ENCODE peak calls at places on chromosomes 4 and X, in ten cellular contexts. One of them, this sample, is unnamed.

GRCh38 chr4:135515295-135515694 is 1313.7 kb upstream of the PABPC4L start:
- DNase-seq in D341Med: no peak
- DNase-seq in NCI-H2107: no peak
- DNase-seq in esophagus squamous epithelium: no peak
- DNase-seq in dermis blood vessel endothelial cell: no peak
- DNase-seq in stimulated activated CD4-positive, alpha-beta T cell treated with anti-CD3 and anti-CD28 coated beads, Interleukin-4, amount 100 ng/mL, for 4 hours: no peak
- DNase-seq in fibroblast of pulmonary artery: peak; percentile 10
- DNase-seq in activated CD4-positive, alpha-beta T cell treated with anti-CD3 and anti-CD28 coated beads for 1 hour: no peak
- DNase-seq in HS-5: no peak
- DNase-seq in G401: no peak
- DNase-seq in this sample: no peak

GRCh38 chrX:108223606-108224005 is 132.0 kb downstream of the ATG4A start:
- DNase-seq in D341Med: no peak
- DNase-seq in NCI-H2107: no peak
- DNase-seq in esophagus squamous epithelium: no peak
- DNase-seq in dermis blood vessel endothelial cell: no peak
- DNase-seq in stimulated activated CD4-positive, alpha-beta T cell treated with anti-CD3 and anti-CD28 coated beads, Interleukin-4, amount 100 ng/mL, for 4 hours: no peak
- DNase-seq in fibroblast of pulmonary artery: peak; percentile 30
- DNase-seq in activated CD4-positive, alpha-beta T cell treated with anti-CD3 and anti-CD28 coated beads for 1 hour: no peak
- DNase-seq in HS-5: no peak
- DNase-seq in G401: no peak
- DNase-seq in this sample: no peak

GRCh38 chrX:129717902-129718301 is 20.9 kb upstream of the XPNPEP2 start:
- DNase-seq in D341Med: no peak
- DNase-seq in NCI-H2107: no peak
- DNase-seq in esophagus squamous epithelium: no peak
- DNase-seq in dermis blood vessel endothelial cell: peak; percentile 52
- DNase-seq in stimulated activated CD4-positive, alpha-beta T cell treated with anti-CD3 and anti-CD28 coated beads, Interleukin-4, amount 100 ng/mL, for 4 hours: no peak
- DNase-seq in fibroblast of pulmonary artery: peak; percentile 65
- DNase-seq in activated CD4-positive, alpha-beta T cell treated with anti-CD3 and anti-CD28 coated beads for 1 hour: no peak
- DNase-seq in HS-5: no peak
- DNase-seq in G401: no peak
- DNase-seq in this sample: peak; percentile 72

GRCh38 chr4:80361329-80361900 is 25.9 kb downstream of the CFAP299 start:
- DNase-seq in D341Med: peak; percentile 34
- DNase-seq in NCI-H2107: peak; percentile 0
- DNase-seq in esophagus squamous epithelium: no peak
- DNase-seq in dermis blood vessel endothelial cell: peak; percentile 28
- DNase-seq in stimulated activated CD4-positive, alpha-beta T cell treated with anti-CD3 and anti-CD28 coated beads, Interleukin-4, amount 100 ng/mL, for 4 hours: no peak
- DNase-seq in fibroblast of pulmonary artery: peak; percentile 47
- DNase-seq in activated CD4-positive, alpha-beta T cell treated with anti-CD3 and anti-CD28 coated beads for 1 hour: no peak
- DNase-seq in HS-5: peak; percentile 23
- DNase-seq in G401: peak; percentile 40
- DNase-seq in this sample: no peak

GRCh38 chrX:103215768-103216085 is 819 bp downstream of the BEX4 start:
- DNase-seq in D341Med: peak; percentile 14
- DNase-seq in NCI-H2107: no peak
- DNase-seq in esophagus squamous epithelium: no peak
- DNase-seq in dermis blood vessel endothelial cell: no peak
- DNase-seq in stimulated activated CD4-positive, alpha-beta T cell treated with anti-CD3 and anti-CD28 coated beads, Interleukin-4, amount 100 ng/mL, for 4 hours: no peak
- DNase-seq in fibroblast of pulmonary artery: no peak
- DNase-seq in activated CD4-positive, alpha-beta T cell treated with anti-CD3 and anti-CD28 coated beads for 1 hour: no peak
- DNase-seq in HS-5: no peak
- DNase-seq in G401: peak; percentile 45
- DNase-seq in this sample: no peak

GRCh38 chr4:78369691-78370090 is 181.9 kb upstream of the ANXA3 start:
- DNase-seq in D341Med: no peak
- DNase-seq in NCI-H2107: no peak
- DNase-seq in esophagus squamous epithelium: no peak
- DNase-seq in dermis blood vessel endothelial cell: no peak
- DNase-seq in stimulated activated CD4-positive, alpha-beta T cell treated with anti-CD3 and anti-CD28 coated beads, Interleukin-4, amount 100 ng/mL, for 4 hours: no peak
- DNase-seq in fibroblast of pulmonary artery: no peak
- DNase-seq in activated CD4-positive, alpha-beta T cell treated with anti-CD3 and anti-CD28 coated beads for 1 hour: no peak
- DNase-seq in HS-5: no peak
- DNase-seq in G401: no peak
- DNase-seq in this sample: peak; percentile 52

GRCh38 chr4:95388911-95389310 is 159.9 kb downstream of the UNC5C start:
- DNase-seq in D341Med: no peak
- DNase-seq in NCI-H2107: no peak
- DNase-seq in esophagus squamous epithelium: no peak
- DNase-seq in dermis blood vessel endothelial cell: no peak
- DNase-seq in stimulated activated CD4-positive, alpha-beta T cell treated with anti-CD3 and anti-CD28 coated beads, Interleukin-4, amount 100 ng/mL, for 4 hours: no peak
- DNase-seq in fibroblast of pulmonary artery: no peak
- DNase-seq in activated CD4-positive, alpha-beta T cell treated with anti-CD3 and anti-CD28 coated beads for 1 hour: no peak
- DNase-seq in HS-5: no peak
- DNase-seq in G401: no peak
- DNase-seq in this sample: no peak

GRCh38 chr4:147108409-147108808 is 162.7 kb upstream of the TTC29 start:
- DNase-seq in D341Med: no peak
- DNase-seq in NCI-H2107: no peak
- DNase-seq in esophagus squamous epithelium: no peak
- DNase-seq in dermis blood vessel endothelial cell: no peak
- DNase-seq in stimulated activated CD4-positive, alpha-beta T cell treated with anti-CD3 and anti-CD28 coated beads, Interleukin-4, amount 100 ng/mL, for 4 hours: no peak
- DNase-seq in fibroblast of pulmonary artery: peak; percentile 44
- DNase-seq in activated CD4-positive, alpha-beta T cell treated with anti-CD3 and anti-CD28 coated beads for 1 hour: no peak
- DNase-seq in HS-5: no peak
- DNase-seq in G401: no peak
- DNase-seq in this sample: no peak

GRCh38 chrX:115679460-115679859 is 118.5 kb downstream of the PLS3 start:
- DNase-seq in D341Med: no peak
- DNase-seq in NCI-H2107: no peak
- DNase-seq in esophagus squamous epithelium: no peak
- DNase-seq in dermis blood vessel endothelial cell: peak; percentile 55
- DNase-seq in stimulated activated CD4-positive, alpha-beta T cell treated with anti-CD3 and anti-CD28 coated beads, Interleukin-4, amount 100 ng/mL, for 4 hours: no peak
- DNase-seq in fibroblast of pulmonary artery: peak; percentile 53
- DNase-seq in activated CD4-positive, alpha-beta T cell treated with anti-CD3 and anti-CD28 coated beads for 1 hour: no peak
- DNase-seq in HS-5: no peak
- DNase-seq in G401: peak; percentile 2
- DNase-seq in this sample: no peak

GRCh38 chr4:152633118-152633517 is 46.7 kb downstream of the TMEM154 start:
- DNase-seq in D341Med: no peak
- DNase-seq in NCI-H2107: no peak
- DNase-seq in esophagus squamous epithelium: no peak
- DNase-seq in dermis blood vessel endothelial cell: no peak
- DNase-seq in stimulated activated CD4-positive, alpha-beta T cell treated with anti-CD3 and anti-CD28 coated beads, Interleukin-4, amount 100 ng/mL, for 4 hours: no peak
- DNase-seq in fibroblast of pulmonary artery: no peak
- DNase-seq in activated CD4-positive, alpha-beta T cell treated with anti-CD3 and anti-CD28 coated beads for 1 hour: no peak
- DNase-seq in HS-5: no peak
- DNase-seq in G401: no peak
- DNase-seq in this sample: peak; percentile 32

GRCh38 chrX:270848-271367 is 10.3 kb upstream of the PLCXD1 start:
- DNase-seq in D341Med: no peak
- DNase-seq in NCI-H2107: no peak
- DNase-seq in esophagus squamous epithelium: no peak
- DNase-seq in dermis blood vessel endothelial cell: peak; percentile 47
- DNase-seq in stimulated activated CD4-positive, alpha-beta T cell treated with anti-CD3 and anti-CD28 coated beads, Interleukin-4, amount 100 ng/mL, for 4 hours: no peak
- DNase-seq in fibroblast of pulmonary artery: no peak
- DNase-seq in activated CD4-positive, alpha-beta T cell treated with anti-CD3 and anti-CD28 coated beads for 1 hour: no peak
- DNase-seq in HS-5: no peak
- DNase-seq in G401: no peak
- DNase-seq in this sample: no peak

GRCh38 chrX:108250654-108251579 is 159.3 kb downstream of the ATG4A start:
- DNase-seq in D341Med: no peak
- DNase-seq in NCI-H2107: no peak
- DNase-seq in esophagus squamous epithelium: no peak
- DNase-seq in dermis blood vessel endothelial cell: no peak
- DNase-seq in stimulated activated CD4-positive, alpha-beta T cell treated with anti-CD3 and anti-CD28 coated beads, Interleukin-4, amount 100 ng/mL, for 4 hours: no peak
- DNase-seq in fibroblast of pulmonary artery: no peak
- DNase-seq in activated CD4-positive, alpha-beta T cell treated with anti-CD3 and anti-CD28 coated beads for 1 hour: no peak
- DNase-seq in HS-5: no peak
- DNase-seq in G401: peak; percentile 45
- DNase-seq in this sample: no peak

GRCh38 chrX:115330498-115331138 is 41.1 kb downstream of the LUZP4 start:
- DNase-seq in D341Med: peak; percentile 63
- DNase-seq in NCI-H2107: peak; percentile 52
- DNase-seq in esophagus squamous epithelium: no peak
- DNase-seq in dermis blood vessel endothelial cell: peak; percentile 73
- DNase-seq in stimulated activated CD4-positive, alpha-beta T cell treated with anti-CD3 and anti-CD28 coated beads, Interleukin-4, amount 100 ng/mL, for 4 hours: no peak
- DNase-seq in fibroblast of pulmonary artery: peak; percentile 79
- DNase-seq in activated CD4-positive, alpha-beta T cell treated with anti-CD3 and anti-CD28 coated beads for 1 hour: no peak
- DNase-seq in HS-5: no peak
- DNase-seq in G401: peak; percentile 49
- DNase-seq in this sample: peak; percentile 0

GRCh38 chrX:151750511-151750910 is 16.0 kb downstream of the CNGA2 start:
- DNase-seq in D341Med: no peak
- DNase-seq in NCI-H2107: no peak
- DNase-seq in esophagus squamous epithelium: no peak
- DNase-seq in dermis blood vessel endothelial cell: no peak
- DNase-seq in stimulated activated CD4-positive, alpha-beta T cell treated with anti-CD3 and anti-CD28 coated beads, Interleukin-4, amount 100 ng/mL, for 4 hours: no peak
- DNase-seq in fibroblast of pulmonary artery: no peak
- DNase-seq in activated CD4-positive, alpha-beta T cell treated with anti-CD3 and anti-CD28 coated beads for 1 hour: no peak
- DNase-seq in HS-5: no peak
- DNase-seq in G401: no peak
- DNase-seq in this sample: no peak

GRCh38 chrX:41382699-41383645 is 49.0 kb downstream of the DDX3X start:
- DNase-seq in D341Med: no peak
- DNase-seq in NCI-H2107: peak; percentile 10
- DNase-seq in esophagus squamous epithelium: no peak
- DNase-seq in dermis blood vessel endothelial cell: peak; percentile 8
- DNase-seq in stimulated activated CD4-positive, alpha-beta T cell treated with anti-CD3 and anti-CD28 coated beads, Interleukin-4, amount 100 ng/mL, for 4 hours: no peak
- DNase-seq in fibroblast of pulmonary artery: peak; percentile 63
- DNase-seq in activated CD4-positive, alpha-beta T cell treated with anti-CD3 and anti-CD28 coated beads for 1 hour: no peak
- DNase-seq in HS-5: no peak
- DNase-seq in G401: no peak
- DNase-seq in this sample: no peak

GRCh38 chrX:74232859-74233258 is 71.1 kb upstream of the ZCCHC13 start:
- DNase-seq in D341Med: no peak
- DNase-seq in NCI-H2107: no peak
- DNase-seq in esophagus squamous epithelium: no peak
- DNase-seq in dermis blood vessel endothelial cell: peak; percentile 68
- DNase-seq in stimulated activated CD4-positive, alpha-beta T cell treated with anti-CD3 and anti-CD28 coated beads, Interleukin-4, amount 100 ng/mL, for 4 hours: no peak
- DNase-seq in fibroblast of pulmonary artery: peak; percentile 50
- DNase-seq in activated CD4-positive, alpha-beta T cell treated with anti-CD3 and anti-CD28 coated beads for 1 hour: no peak
- DNase-seq in HS-5: no peak
- DNase-seq in G401: peak; percentile 30
- DNase-seq in this sample: peak; percentile 12

GRCh38 chrX:136694491-136695087 is 46.6 kb downstream of the CD40LG start:
- DNase-seq in D341Med: peak; percentile 46
- DNase-seq in NCI-H2107: peak; percentile 42
- DNase-seq in esophagus squamous epithelium: no peak
- DNase-seq in dermis blood vessel endothelial cell: peak; percentile 56
- DNase-seq in stimulated activated CD4-positive, alpha-beta T cell treated with anti-CD3 and anti-CD28 coated beads, Interleukin-4, amount 100 ng/mL, for 4 hours: no peak
- DNase-seq in fibroblast of pulmonary artery: peak; percentile 80
- DNase-seq in activated CD4-positive, alpha-beta T cell treated with anti-CD3 and anti-CD28 coated beads for 1 hour: no peak
- DNase-seq in HS-5: no peak
- DNase-seq in G401: peak; percentile 33
- DNase-seq in this sample: no peak

GRCh38 chr4:182578402-182578801 is 335.2 kb downstream of the TENM3 start:
- DNase-seq in D341Med: no peak
- DNase-seq in NCI-H2107: no peak
- DNase-seq in esophagus squamous epithelium: no peak
- DNase-seq in dermis blood vessel endothelial cell: peak; percentile 85
- DNase-seq in stimulated activated CD4-positive, alpha-beta T cell treated with anti-CD3 and anti-CD28 coated beads, Interleukin-4, amount 100 ng/mL, for 4 hours: no peak
- DNase-seq in fibroblast of pulmonary artery: peak; percentile 72
- DNase-seq in activated CD4-positive, alpha-beta T cell treated with anti-CD3 and anti-CD28 coated beads for 1 hour: no peak
- DNase-seq in HS-5: peak; percentile 60
- DNase-seq in G401: no peak
- DNase-seq in this sample: peak; percentile 82

GRCh38 chr4:161336016-161336415 is 827.8 kb downstream of the FSTL5 start:
- DNase-seq in D341Med: no peak
- DNase-seq in NCI-H2107: peak; percentile 20
- DNase-seq in esophagus squamous epithelium: no peak
- DNase-seq in dermis blood vessel endothelial cell: peak; percentile 2
- DNase-seq in stimulated activated CD4-positive, alpha-beta T cell treated with anti-CD3 and anti-CD28 coated beads, Interleukin-4, amount 100 ng/mL, for 4 hours: no peak
- DNase-seq in fibroblast of pulmonary artery: no peak
- DNase-seq in activated CD4-positive, alpha-beta T cell treated with anti-CD3 and anti-CD28 coated beads for 1 hour: no peak
- DNase-seq in HS-5: no peak
- DNase-seq in G401: no peak
- DNase-seq in this sample: no peak

GRCh38 chr4:111268769-111269414 is 646.0 kb upstream of the PITX2 start:
- DNase-seq in D341Med: no peak
- DNase-seq in NCI-H2107: no peak
- DNase-seq in esophagus squamous epithelium: no peak
- DNase-seq in dermis blood vessel endothelial cell: no peak
- DNase-seq in stimulated activated CD4-positive, alpha-beta T cell treated with anti-CD3 and anti-CD28 coated beads, Interleukin-4, amount 100 ng/mL, for 4 hours: no peak
- DNase-seq in fibroblast of pulmonary artery: peak; percentile 8
- DNase-seq in activated CD4-positive, alpha-beta T cell treated with anti-CD3 and anti-CD28 coated beads for 1 hour: no peak
- DNase-seq in HS-5: no peak
- DNase-seq in G401: no peak
- DNase-seq in this sample: peak; percentile 51

GRCh38 chrX:38061335-38061734 is 55.0 kb downstream of the SYTL5 start:
- DNase-seq in D341Med: no peak
- DNase-seq in NCI-H2107: no peak
- DNase-seq in esophagus squamous epithelium: no peak
- DNase-seq in dermis blood vessel endothelial cell: peak; percentile 49
- DNase-seq in stimulated activated CD4-positive, alpha-beta T cell treated with anti-CD3 and anti-CD28 coated beads, Interleukin-4, amount 100 ng/mL, for 4 hours: no peak
- DNase-seq in fibroblast of pulmonary artery: peak; percentile 20
- DNase-seq in activated CD4-positive, alpha-beta T cell treated with anti-CD3 and anti-CD28 coated beads for 1 hour: no peak
- DNase-seq in HS-5: no peak
- DNase-seq in G401: no peak
- DNase-seq in this sample: peak; percentile 20

GRCh38 chr4:26821677-26822503 is 38.8 kb upstream of the STIM2 start:
- DNase-seq in D341Med: no peak
- DNase-seq in NCI-H2107: no peak
- DNase-seq in esophagus squamous epithelium: no peak
- DNase-seq in dermis blood vessel endothelial cell: peak; percentile 52
- DNase-seq in stimulated activated CD4-positive, alpha-beta T cell treated with anti-CD3 and anti-CD28 coated beads, Interleukin-4, amount 100 ng/mL, for 4 hours: no peak
- DNase-seq in fibroblast of pulmonary artery: no peak
- DNase-seq in activated CD4-positive, alpha-beta T cell treated with anti-CD3 and anti-CD28 coated beads for 1 hour: no peak
- DNase-seq in HS-5: no peak
- DNase-seq in G401: no peak
- DNase-seq in this sample: no peak

GRCh38 chr4:107349266-107349665 is 313.2 kb upstream of the DKK2 start:
- DNase-seq in D341Med: no peak
- DNase-seq in NCI-H2107: no peak
- DNase-seq in esophagus squamous epithelium: no peak
- DNase-seq in dermis blood vessel endothelial cell: no peak
- DNase-seq in stimulated activated CD4-positive, alpha-beta T cell treated with anti-CD3 and anti-CD28 coated beads, Interleukin-4, amount 100 ng/mL, for 4 hours: no peak
- DNase-seq in fibroblast of pulmonary artery: no peak
- DNase-seq in activated CD4-positive, alpha-beta T cell treated with anti-CD3 and anti-CD28 coated beads for 1 hour: no peak
- DNase-seq in HS-5: no peak
- DNase-seq in G401: no peak
- DNase-seq in this sample: peak; percentile 49

GRCh38 chr4:181566490-181566889 is 676.7 kb upstream of the TENM3 start:
- DNase-seq in D341Med: no peak
- DNase-seq in NCI-H2107: no peak
- DNase-seq in esophagus squamous epithelium: no peak
- DNase-seq in dermis blood vessel endothelial cell: no peak
- DNase-seq in stimulated activated CD4-positive, alpha-beta T cell treated with anti-CD3 and anti-CD28 coated beads, Interleukin-4, amount 100 ng/mL, for 4 hours: no peak
- DNase-seq in fibroblast of pulmonary artery: peak; percentile 5
- DNase-seq in activated CD4-positive, alpha-beta T cell treated with anti-CD3 and anti-CD28 coated beads for 1 hour: no peak
- DNase-seq in HS-5: no peak
- DNase-seq in G401: no peak
- DNase-seq in this sample: no peak

GRCh38 chr4:26061248-26061986 is 147.4 kb downstream of the SMIM20 start:
- DNase-seq in D341Med: peak; percentile 67
- DNase-seq in NCI-H2107: no peak
- DNase-seq in esophagus squamous epithelium: no peak
- DNase-seq in dermis blood vessel endothelial cell: peak; percentile 55
- DNase-seq in stimulated activated CD4-positive, alpha-beta T cell treated with anti-CD3 and anti-CD28 coated beads, Interleukin-4, amount 100 ng/mL, for 4 hours: no peak
- DNase-seq in fibroblast of pulmonary artery: peak; percentile 67
- DNase-seq in activated CD4-positive, alpha-beta T cell treated with anti-CD3 and anti-CD28 coated beads for 1 hour: no peak
- DNase-seq in HS-5: no peak
- DNase-seq in G401: no peak
- DNase-seq in this sample: no peak

GRCh38 chrX:14529288-14529989 is at the start of gene GLRA2:
- DNase-seq in D341Med: peak; percentile 15
- DNase-seq in NCI-H2107: no peak
- DNase-seq in esophagus squamous epithelium: no peak
- DNase-seq in dermis blood vessel endothelial cell: peak; percentile 10
- DNase-seq in stimulated activated CD4-positive, alpha-beta T cell treated with anti-CD3 and anti-CD28 coated beads, Interleukin-4, amount 100 ng/mL, for 4 hours: no peak
- DNase-seq in fibroblast of pulmonary artery: peak; percentile 14
- DNase-seq in activated CD4-positive, alpha-beta T cell treated with anti-CD3 and anti-CD28 coated beads for 1 hour: no peak
- DNase-seq in HS-5: no peak
- DNase-seq in G401: peak; percentile 60
- DNase-seq in this sample: no peak

GRCh38 chr4:4512282-4512681 is 29.6 kb downstream of the STX18 start:
- DNase-seq in D341Med: no peak
- DNase-seq in NCI-H2107: no peak
- DNase-seq in esophagus squamous epithelium: no peak
- DNase-seq in dermis blood vessel endothelial cell: no peak
- DNase-seq in stimulated activated CD4-positive, alpha-beta T cell treated with anti-CD3 and anti-CD28 coated beads, Interleukin-4, amount 100 ng/mL, for 4 hours: no peak
- DNase-seq in fibroblast of pulmonary artery: no peak
- DNase-seq in activated CD4-positive, alpha-beta T cell treated with anti-CD3 and anti-CD28 coated beads for 1 hour: no peak
- DNase-seq in HS-5: no peak
- DNase-seq in G401: no peak
- DNase-seq in this sample: no peak

GRCh38 chr4:89123418-89123817 is 12.1 kb downstream of the TIGD2 start:
- DNase-seq in D341Med: no peak
- DNase-seq in NCI-H2107: no peak
- DNase-seq in esophagus squamous epithelium: no peak
- DNase-seq in dermis blood vessel endothelial cell: no peak
- DNase-seq in stimulated activated CD4-positive, alpha-beta T cell treated with anti-CD3 and anti-CD28 coated beads, Interleukin-4, amount 100 ng/mL, for 4 hours: no peak
- DNase-seq in fibroblast of pulmonary artery: no peak
- DNase-seq in activated CD4-positive, alpha-beta T cell treated with anti-CD3 and anti-CD28 coated beads for 1 hour: no peak
- DNase-seq in HS-5: no peak
- DNase-seq in G401: no peak
- DNase-seq in this sample: peak; percentile 58